ENCODE peak calls at places on chromosomes 1 and 21, in six cellular contexts. B is BJ, O is DMS153, N is Daoy, R is cerebellar cortex, I is body of pancreas. P is an unnamed sample.

GRCh38 chr1:67802565-67802964 is 30.7 kb downstream of the GNG12 start:
- DNase-seq in B (no peak), O (no peak), N (no peak), R (no peak), I (no peak), P (no peak)

GRCh38 chr1:84504580-84505021 is 1.6 kb upstream of the SPATA1 start:
- DNase-seq in B (no peak), O (no peak), N (peak; percentile 67), R (peak; percentile 12), I (no peak), P (no peak)

GRCh38 chr1:21323091-21323490 is 32.8 kb upstream of the ECE1 start:
- DNase-seq in B (no peak), O (no peak), N (peak; percentile 80), R (no peak), I (no peak), P (no peak)

GRCh38 chr1:224774378-224774777 is 155.1 kb upstream of the DNAH14 start:
- DNase-seq in B (no peak), O (no peak), N (no peak), R (no peak), I (no peak), P (no peak)

GRCh38 chr1:62306065-62306464 is 13.2 kb downstream of the KANK4 start:
- DNase-seq in B (no peak), O (no peak), N (peak; percentile 43), R (no peak), I (no peak), P (no peak)

GRCh38 chr1:66265796-66266195 is 268.2 kb upstream of the SGIP1 start:
- DNase-seq in B (no peak), O (no peak), N (peak; percentile 53), R (no peak), I (no peak), P (no peak)

GRCh38 chr1:27547220-27548116 is 56.5 kb downstream of the AHDC1 start:
- DNase-seq in B (no peak), O (no peak), N (no peak), R (no peak), I (no peak), P (no peak)

GRCh38 chr1:199287632-199288031 is 648.8 kb downstream of the PTPRC start:
- DNase-seq in B (no peak), O (no peak), N (no peak), R (no peak), I (no peak), P (no peak)

GRCh38 chr1:201383647-201384405 is 6.3 kb upstream of the TNNT2 start:
- DNase-seq in B (peak; percentile 80), O (peak; percentile 98), N (peak; percentile 89), R (no peak), I (no peak), P (no peak)

GRCh38 chr1:19654886-19655717 is 9.6 kb upstream of the HTR6 start:
- DNase-seq in B (no peak), O (peak; percentile 35), N (no peak), R (no peak), I (no peak), P (no peak)

GRCh38 chr1:214379254-214379970 is 98.5 kb downstream of the SMYD2 start:
- DNase-seq in B (no peak), O (no peak), N (no peak), R (no peak), I (no peak), P (no peak)

GRCh38 chr1:244450597-244451538 is 841 bp downstream of the ADSS2 start:
- DNase-seq in B (no peak), O (no peak), N (peak; percentile 55), R (peak; percentile 37), I (peak; percentile 41), P (peak; percentile 38)

GRCh38 chr21:39938086-39938611 is 70.9 kb downstream of the PCP4 start:
- DNase-seq in B (no peak), O (peak; percentile 50), N (no peak), R (no peak), I (peak; percentile 36), P (no peak)

GRCh38 chr1:181514298-181515290 is 31.3 kb downstream of the CACNA1E start:
- DNase-seq in B (no peak), O (peak; percentile 90), N (no peak), R (no peak), I (no peak), P (no peak)

GRCh38 chr1:212771341-212771740 is 20.2 kb downstream of the NSL1 start:
- DNase-seq in B (no peak), O (no peak), N (no peak), R (no peak), I (no peak), P (no peak)

GRCh38 chr1:243434594-243434993 is 178.8 kb downstream of the SDCCAG8 start:
- DNase-seq in B (no peak), O (no peak), N (peak; percentile 8), R (no peak), I (no peak), P (no peak)

GRCh38 chr1:212699839-212700596 is at the start of gene BATF3:
- DNase-seq in B (no peak), O (no peak), N (peak; percentile 46), R (no peak), I (peak; percentile 28), P (peak; percentile 37)

GRCh38 chr1:233326319-233326994 is 1.1 kb upstream of the MAP3K21 start:
- DNase-seq in B (no peak), O (no peak), N (no peak), R (peak; percentile 60), I (no peak), P (no peak)

GRCh38 chr1:39488801-39489566 is 2.5 kb upstream of the BMP8A start:
- DNase-seq in B (no peak), O (no peak), N (no peak), R (no peak), I (no peak), P (no peak)

GRCh38 chr1:219155140-219155539 is 18.5 kb upstream of the LYPLAL1 start:
- DNase-seq in B (no peak), O (no peak), N (no peak), R (no peak), I (no peak), P (no peak)

GRCh38 chr1:185324118-185324517 is 7.1 kb upstream of the IVNS1ABP start:
- DNase-seq in B (no peak), O (no peak), N (no peak), R (no peak), I (no peak), P (no peak)

GRCh38 chr1:12528021-12528852 is 89.8 kb downstream of the DHRS3 start:
- DNase-seq in B (peak; percentile 48), O (no peak), N (no peak), R (no peak), I (peak; percentile 98), P (peak; percentile 99)

GRCh38 chr1:62362952-62363325 is 43.7 kb upstream of the KANK4 start:
- DNase-seq in B (no peak), O (no peak), N (no peak), R (no peak), I (peak; percentile 23), P (no peak)

GRCh38 chr21:26080211-26080610 is 90.4 kb downstream of the APP start:
- DNase-seq in B (no peak), O (no peak), N (no peak), R (no peak), I (no peak), P (no peak)

GRCh38 chr21:25039461-25040380 is 567.6 kb downstream of the MRPL39 start:
- DNase-seq in B (no peak), O (no peak), N (no peak), R (peak; percentile 11), I (no peak), P (no peak)

GRCh38 chr1:167629681-167630567 is at the start of gene RCSD1:
- DNase-seq in B (no peak), O (no peak), N (peak; percentile 17), R (no peak), I (no peak), P (peak; percentile 47)

GRCh38 chr1:155379180-155379876 is 58.6 kb downstream of the RUSC1 start:
- DNase-seq in B (peak; percentile 2), O (no peak), N (no peak), R (peak; percentile 82), I (no peak), P (no peak)

GRCh38 chr1:3611170-3612019 is at the start of gene MEGF6:
- DNase-seq in B (no peak), O (peak; percentile 8), N (peak; percentile 83), R (peak; percentile 56), I (peak; percentile 49), P (peak; percentile 73)

GRCh38 chr1:155126494-155127104 is 1.1 kb upstream of the EFNA1 start:
- DNase-seq in B (no peak), O (peak; percentile 70), N (peak; percentile 70), R (peak; percentile 56), I (peak; percentile 46), P (peak; percentile 63)

GRCh38 chr1:19057784-19058475 is 101.5 kb upstream of the IFFO2 start:
- DNase-seq in B (no peak), O (no peak), N (no peak), R (no peak), I (no peak), P (no peak)

GRCh38 chr1:23799570-23800395 is 771 bp downstream of the GALE start:
- DNase-seq in B (no peak), O (no peak), N (peak; percentile 97), R (no peak), I (peak; percentile 63), P (peak; percentile 93)

GRCh38 chr1:151606384-151606783 is 5.5 kb upstream of the SNX27 start:
- DNase-seq in B (no peak), O (no peak), N (peak; percentile 58), R (no peak), I (no peak), P (no peak)

P was measured in stomach.